ENCODE peak calls at places on chromosomes 4 and X, in ten cellular contexts. E is heart right ventricle, D is neural progenitor cell, M is WERI-Rb-1, J is fibroblast of mammary gland, N is stomach, P is esophagus muscularis mucosa, Y is HFF-Myc, Q is PC-3, V is fibroblast of the aortic adventitia. I is an unnamed sample.

GRCh38 chrX:39613508-39613921 is 484.2 kb downstream of the BCOR start:
- DNase-seq in N (no peak), J (no peak), P (no peak), E (peak), M (peak), Q (no peak), D (peak), V (no peak), Y (no peak), I (peak)

GRCh38 chr4:168433576-168433975 is 46.7 kb downstream of the DDX60L start:
- DNase-seq in V (peak), D (no peak), E (no peak), N (no peak), M (no peak), J (peak), Q (peak), P (no peak), Y (no peak), I (no peak)

GRCh38 chr4:174631901-174632758 is 109.8 kb upstream of the HPGD start:
- DNase-seq in V (peak), Y (peak), N (no peak), M (no peak), Q (peak), P (no peak), D (peak), E (no peak), J (peak), I (no peak)

GRCh38 chr4:147822128-147822527 is 90.2 kb downstream of the ARHGAP10 start:
- DNase-seq in N (peak), P (peak), M (no peak), Y (no peak), J (peak), V (peak), Q (no peak), E (peak), D (no peak), I (peak)

GRCh38 chr4:28073860-28074555 is 1213.4 kb downstream of the STIM2 start:
- DNase-seq in D (peak), E (no peak), M (no peak), V (no peak), P (no peak), N (no peak), Q (peak), J (no peak), Y (no peak), I (no peak)

GRCh38 chr4:74376888-74377483 is 12.0 kb downstream of the EREG start:
- DNase-seq in Q (peak), P (no peak), J (peak), Y (peak), E (no peak), M (no peak), D (peak), V (peak), N (no peak), I (no peak)

GRCh38 chrX:98405376-98405775 is 1521.7 kb downstream of the RPA4 start:
- DNase-seq in V (no peak), P (no peak), Q (peak), D (no peak), E (no peak), J (no peak), M (no peak), Y (no peak), N (no peak), I (no peak)

GRCh38 chr4:67922697-67923096 is 38.9 kb upstream of the TMPRSS11D start:
- DNase-seq in E (no peak), Q (no peak), Y (peak), P (no peak), J (peak), V (peak), N (no peak), D (no peak), M (no peak), I (no peak)

GRCh38 chr4:29708473-29708872 is 1011.7 kb upstream of the PCDH7 start:
- DNase-seq in J (peak), N (no peak), P (no peak), Q (peak), D (peak), M (no peak), E (no peak), Y (no peak), V (no peak), I (no peak)

GRCh38 chr4:7381890-7382633 is 52.7 kb downstream of the PSAPL1 start:
- DNase-seq in V (no peak), Q (no peak), E (no peak), J (no peak), M (peak), P (no peak), N (peak), Y (no peak), D (no peak), I (no peak)

GRCh38 chr4:3334316-3334715 is 41.5 kb downstream of the RGS12 start:
- DNase-seq in Q (no peak), E (no peak), Y (no peak), P (no peak), V (no peak), N (no peak), J (no peak), M (no peak), D (no peak), I (no peak)

GRCh38 chr4:109440948-109441347 is 7.3 kb downstream of the SEC24B start:
- DNase-seq in J (peak), V (peak), Y (no peak), Q (no peak), E (no peak), D (no peak), N (no peak), P (no peak), M (no peak), I (no peak)

GRCh38 chr4:159281781-159282180 is 178.9 kb downstream of the RAPGEF2 start:
- DNase-seq in M (no peak), Y (no peak), E (no peak), J (peak), V (peak), Q (peak), N (no peak), D (no peak), P (no peak), I (no peak)

GRCh38 chr4:123785515-123785914 is 388.9 kb downstream of the SPRY1 start:
- DNase-seq in M (no peak), D (peak), J (peak), E (peak), Y (peak), Q (peak), V (peak), N (peak), P (peak), I (no peak)

GRCh38 chrX:9865804-9866471 is 79.7 kb downstream of the SHROOM2 start:
- DNase-seq in P (no peak), V (no peak), D (no peak), Q (peak), Y (no peak), J (peak), E (no peak), M (no peak), N (no peak), I (no peak)

GRCh38 chr4:90403781-90404180 is 276.6 kb downstream of the CCSER1 start:
- DNase-seq in Q (no peak), M (no peak), J (no peak), N (no peak), D (no peak), V (peak), P (no peak), E (no peak), Y (no peak), I (no peak)

GRCh38 chr4:70183168-70183939 is 12.2 kb upstream of the ODAM start:
- DNase-seq in E (no peak), V (peak), P (no peak), M (peak), D (peak), Q (peak), J (peak), N (peak), Y (no peak), I (no peak)

GRCh38 chr4:27828843-27829242 is 968.2 kb downstream of the STIM2 start:
- DNase-seq in N (no peak), D (no peak), M (no peak), P (no peak), V (no peak), J (peak), Q (peak), E (no peak), Y (no peak), I (no peak)

GRCh38 chr4:2803624-2804448 is 11.0 kb downstream of the SH3BP2 start:
- DNase-seq in Q (peak), E (peak), D (no peak), P (no peak), V (no peak), J (no peak), N (no peak), M (no peak), Y (no peak), I (peak)

GRCh38 chr4:1194028-1194900 is 21.9 kb upstream of the SPON2 start:
- DNase-seq in V (peak), J (peak), Y (no peak), Q (no peak), M (no peak), E (peak), P (no peak), D (no peak), N (peak), I (no peak)

GRCh38 chr4:25953740-25954139 is 39.7 kb downstream of the SMIM20 start:
- DNase-seq in J (peak), V (peak), D (peak), Q (peak), P (no peak), E (no peak), N (peak), M (no peak), Y (no peak), I (no peak)

GRCh38 chrX:39983715-39984114 is 114.0 kb downstream of the BCOR start:
- DNase-seq in J (peak), P (no peak), Y (no peak), V (no peak), Q (no peak), D (no peak), M (no peak), N (no peak), E (no peak), I (no peak)

GRCh38 chr4:182062936-182063335 is 180.3 kb upstream of the TENM3 start:
- DNase-seq in Q (peak), N (no peak), Y (peak), J (peak), E (no peak), M (no peak), V (peak), D (no peak), P (no peak), I (no peak)

GRCh38 chr4:51997647-51998046 is 22.5 kb downstream of the LRRC66 start:
- DNase-seq in P (no peak), E (no peak), N (no peak), J (peak), M (no peak), Q (peak), V (no peak), D (no peak), Y (no peak), I (no peak)
- TF ChIP-seq CTCF in P (no peak), E (no peak), N (no peak), J (peak), M (no peak), Q (peak), V (no peak), D (no peak), Y (no peak), I (no peak)

DNA sequence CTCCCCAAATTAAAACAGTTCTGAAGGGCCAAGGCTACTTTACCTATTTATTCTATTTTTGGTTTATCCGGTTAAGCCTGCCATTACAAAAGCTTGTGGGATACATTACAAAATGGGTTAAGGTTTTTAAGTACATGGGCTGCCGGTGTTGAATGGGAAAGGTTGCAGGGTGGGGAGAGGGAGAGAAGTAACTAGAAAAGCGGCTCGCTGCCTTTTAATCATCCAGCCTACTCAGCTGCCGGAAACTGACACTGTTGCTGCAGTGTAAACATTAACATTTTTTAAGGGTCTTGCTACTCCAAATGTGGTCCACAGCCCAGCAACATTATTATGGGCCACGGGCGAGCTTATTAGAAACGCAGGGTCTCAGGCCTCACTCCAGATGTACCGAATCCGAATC is 1.5 kb upstream of the IL1RAPL1 start:
- DNase-seq in Q (no peak), N (no peak), V (no peak), D (peak), Y (no peak), M (no peak), E (no peak), J (no peak), P (no peak), I (no peak)
- H3K4me3 ChIP-seq in Q (peak), N (peak), V (no peak), D (peak), Y (no peak), M (no peak), E (peak), J (no peak), P (peak), I (no peak)

DNA sequence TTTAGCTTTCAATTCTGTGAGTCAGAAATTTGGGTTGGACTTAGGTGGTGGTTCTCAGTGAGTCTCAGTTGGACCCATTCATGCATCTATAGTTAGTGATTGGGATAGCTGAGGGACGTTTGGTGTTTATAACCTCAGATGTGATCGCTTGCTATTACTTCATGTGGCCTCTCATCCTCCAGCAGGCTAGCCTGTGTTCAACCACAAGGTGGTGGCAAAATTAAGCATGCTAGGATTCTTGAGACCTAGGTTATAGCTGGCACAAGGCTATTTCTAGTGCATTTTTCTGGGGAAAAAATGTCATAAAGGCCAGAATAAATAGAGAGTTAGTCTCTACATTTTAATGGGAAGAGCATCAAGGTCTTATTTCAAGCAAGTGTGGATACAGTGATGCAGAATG is 10.9 kb upstream of the GRPR start:
- DNase-seq in E (no peak), V (no peak), D (no peak), Y (no peak), J (peak), N (no peak), P (no peak), M (no peak), Q (peak), I (no peak)
- TF ChIP-seq CTCF in E (no peak), V (no peak), D (no peak), Y (no peak), J (peak), N (no peak), P (no peak), M (no peak), Q (peak), I (no peak)

GRCh38 chrX:77900688-77901087 is 1.4 kb downstream of the COX7B start:
- DNase-seq in J (peak), Y (no peak), P (no peak), D (no peak), N (no peak), M (no peak), E (no peak), Q (no peak), V (no peak), I (no peak)

GRCh38 chrX:77899081-77899828 is at the start of gene COX7B:
- DNase-seq in N (peak), P (peak), Y (peak), V (peak), M (peak), D (peak), J (peak), Q (peak), E (no peak), I (peak)

GRCh38 chrX:77901506-77901905 is 2.2 kb downstream of the COX7B start:
- DNase-seq in J (no peak), M (no peak), Y (no peak), P (no peak), E (no peak), D (no peak), V (no peak), N (no peak), Q (no peak), I (no peak)
- H3K4me3 ChIP-seq in J (no peak), M (no peak), Y (peak), P (peak), E (peak), D (peak), V (no peak), N (no peak), Q (peak), I (no peak)

GRCh38 chr4:15964159-15964558 is 1.2 kb upstream of the FGFBP2 start:
- DNase-seq in Y (no peak), P (no peak), N (no peak), Q (peak), J (no peak), D (no peak), V (no peak), M (peak), E (no peak), I (no peak)
- TF ChIP-seq CTCF in Y (no peak), P (no peak), N (no peak), Q (peak), J (peak), D (peak), V (no peak), M (peak), E (no peak), I (no peak)

GRCh38 chr4:31983246-31983645 is 1263.1 kb downstream of the PCDH7 start:
- DNase-seq in Y (no peak), E (no peak), M (no peak), N (no peak), D (no peak), J (no peak), P (no peak), Q (peak), V (no peak), I (no peak)

GRCh38 chr4:31979988-31980387 is 1259.8 kb downstream of the PCDH7 start:
- DNase-seq in J (no peak), P (no peak), Y (no peak), Q (no peak), M (no peak), D (no peak), V (no peak), E (no peak), N (no peak), I (no peak)

GRCh38 chr4:31983677-31984076 is 1263.5 kb downstream of the PCDH7 start:
- DNase-seq in N (no peak), J (no peak), Q (no peak), Y (no peak), D (no peak), P (no peak), V (peak), M (no peak), E (no peak), I (no peak)

GRCh38 chr4:31984872-31985271 is 1264.7 kb downstream of the PCDH7 start:
- DNase-seq in M (no peak), Y (no peak), V (peak), N (no peak), Q (no peak), E (no peak), D (no peak), J (no peak), P (no peak), I (no peak)
- H3K4me3 ChIP-seq in M (no peak), Y (no peak), V (no peak), N (no peak), Q (no peak), E (no peak), D (no peak), J (no peak), P (no peak), I (no peak)

DNA sequence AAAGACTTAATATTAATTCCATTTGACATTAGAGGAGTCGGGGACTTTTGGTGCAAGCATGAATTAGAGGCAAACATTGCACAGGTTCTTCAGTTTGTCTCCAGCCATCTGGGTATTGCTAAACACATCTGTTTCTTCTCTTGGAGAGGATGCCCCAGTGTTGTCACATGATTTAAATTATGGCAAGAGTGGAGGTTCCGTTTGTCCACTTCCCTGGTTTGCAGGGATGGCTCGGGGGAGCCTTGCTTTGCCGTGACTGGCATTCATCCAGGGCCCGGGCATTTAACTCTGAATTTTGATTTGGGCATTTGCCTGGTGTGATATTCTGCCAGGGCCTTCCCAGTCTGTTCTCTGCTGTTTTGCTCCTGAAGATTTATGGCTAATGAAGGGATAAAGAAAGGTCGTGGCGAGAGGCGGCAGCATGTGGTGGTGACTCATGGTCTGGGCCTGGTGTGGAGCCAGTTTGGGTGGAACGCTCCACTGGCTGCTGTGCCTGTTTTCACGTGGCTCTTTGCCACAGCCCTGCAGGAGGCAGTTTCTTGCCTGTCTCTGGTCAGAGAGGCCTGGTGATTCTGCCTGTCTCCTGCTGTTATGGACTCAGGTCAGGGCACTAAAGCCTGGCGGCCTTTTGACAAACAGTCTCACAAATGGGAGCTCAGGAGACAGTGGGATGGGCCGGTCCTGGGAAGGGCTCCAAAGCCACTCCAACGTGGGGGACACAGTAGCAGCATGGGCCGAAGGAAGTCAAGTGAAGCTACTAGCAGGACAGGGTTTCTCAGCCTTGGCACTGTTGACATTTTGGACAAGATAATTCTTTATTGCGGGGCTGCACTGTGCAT is 99.4 kb upstream of the PGRMC2 start:
- DNase-seq in Y (peak), P (peak), E (peak), V (peak), D (no peak), J (peak), N (peak), M (peak), Q (peak), I (peak)
- TF ChIP-seq CTCF in Y (no peak), P (no peak), E (no peak), V (no peak), D (no peak), J (no peak), N (no peak), M (no peak), Q (no peak), I (no peak)

GRCh38 chrX:71053217-71053621 is 14.9 kb downstream of the SNX12 start:
- DNase-seq in D (peak), Y (no peak), N (no peak), Q (no peak), M (no peak), E (no peak), J (no peak), V (no peak), P (no peak), I (no peak)
- H3K4me3 ChIP-seq in D (peak), Y (no peak), N (peak), Q (no peak), M (no peak), E (peak), J (no peak), V (no peak), P (no peak), I (peak)

GRCh38 chr4:156638332-156638731 is 333.3 kb downstream of the PDGFC start:
- DNase-seq in D (no peak), J (peak), V (peak), M (no peak), P (no peak), Q (no peak), E (no peak), Y (no peak), N (no peak), I (no peak)
- TF ChIP-seq CTCF in D (no peak), J (no peak), V (no peak), M (no peak), P (no peak), Q (no peak), E (no peak), Y (no peak), N (no peak), I (no peak)

I was measured in lower lobe of right lung.